ENCODE peak calls at places on chromosomes 11 and 22, in nine cellular contexts. O is C1 segment of cervical spinal cord; F is fibroblast of mammary gland; T is smooth muscle cell of the brain vasculature; N is spleen; D is HTR-8/SVneo; C is left colon; G is amygdala; W is CD8-positive, alpha-beta T cell. Q is an unnamed sample.

GRCh38 chr11:73889019-73889418 is 12.2 kb downstream of the PAAF1 start:
- DNase-seq in O (no peak), F (peak), T (no peak), N (no peak), D (no peak), C (no peak), G (no peak), W (no peak), Q (no peak)

GRCh38 chr11:10828407-10828806 is 19.7 kb upstream of the EIF4G2 start:
- DNase-seq in O (no peak), F (no peak), T (no peak), N (no peak), D (no peak), C (no peak), G (no peak), W (no peak), Q (no peak)

GRCh38 chr11:10233581-10233980 is 60.4 kb downstream of the SBF2 start:
- DNase-seq in O (no peak), F (peak), T (no peak), N (no peak), D (peak), C (no peak), G (no peak), W (no peak), Q (no peak)

GRCh38 chr11:77821349-77821851 is 456 bp downstream of the AAMDC start:
- DNase-seq in O (peak), F (peak), T (no peak), N (peak), D (peak), C (peak), G (no peak), W (no peak), Q (peak)

GRCh38 chr11:8809605-8810272 is 101.2 kb upstream of the AKIP1 start:
- DNase-seq in O (peak), F (no peak), T (no peak), N (no peak), D (no peak), C (no peak), G (no peak), W (no peak), Q (no peak)

GRCh38 chr11:132245558-132246385 is 875.4 kb downstream of the NTM start:
- DNase-seq in O (peak), F (no peak), T (no peak), N (no peak), D (no peak), C (no peak), G (no peak), W (no peak), Q (no peak)

GRCh38 chr11:11786771-11787170 is 55.0 kb upstream of the USP47 start:
- DNase-seq in O (no peak), F (peak), T (no peak), N (no peak), D (peak), C (no peak), G (no peak), W (no peak), Q (no peak)

GRCh38 chr22:50526849-50527801 is 1.7 kb upstream of the SCO2 start:
- DNase-seq in O (no peak), F (peak), T (no peak), N (peak), D (no peak), C (peak), G (no peak), W (peak), Q (no peak)

GRCh38 chr22:42233879-42234278 is 36.6 kb downstream of the TCF20 start:
- DNase-seq in O (no peak), F (no peak), T (no peak), N (no peak), D (no peak), C (no peak), G (no peak), W (no peak), Q (no peak)

GRCh38 chr11:19241260-19242183 is 777 bp upstream of the E2F8 start:
- DNase-seq in O (no peak), F (no peak), T (no peak), N (peak), D (peak), C (peak), G (no peak), W (peak), Q (peak)

GRCh38 chr22:28930357-28931007 is 47.1 kb downstream of the ZNRF3 start:
- DNase-seq in O (no peak), F (no peak), T (no peak), N (no peak), D (no peak), C (no peak), G (no peak), W (no peak), Q (no peak)

GRCh38 chr11:8870461-8871282 is 40.3 kb upstream of the AKIP1 start:
- DNase-seq in O (peak), F (peak), T (no peak), N (peak), D (peak), C (peak), G (peak), W (no peak), Q (no peak)

GRCh38 chr11:1574256-1575242 is 2.5 kb upstream of the DUSP8 start:
- DNase-seq in O (peak), F (peak), T (no peak), N (peak), D (peak), C (peak), G (no peak), W (peak), Q (peak)

GRCh38 chr22:17120281-17120680 is 879 bp downstream of the TMEM121B start:
- DNase-seq in O (no peak), F (peak), T (no peak), N (peak), D (peak), C (peak), G (no peak), W (peak), Q (peak)

GRCh38 chr11:131038597-131038996 is 122.3 kb upstream of the SNX19 start:
- DNase-seq in O (no peak), F (peak), T (no peak), N (no peak), D (peak), C (no peak), G (no peak), W (no peak), Q (no peak)

GRCh38 chr11:69257838-69258658 is 35.9 kb upstream of the MYEOV start:
- DNase-seq in O (no peak), F (no peak), T (no peak), N (peak), D (no peak), C (no peak), G (no peak), W (no peak), Q (no peak)

GRCh38 chr22:44587004-44587793 is 89.2 kb upstream of the RTL6 start:
- DNase-seq in O (no peak), F (no peak), T (no peak), N (peak), D (no peak), C (peak), G (no peak), W (no peak), Q (no peak)

GRCh38 chr11:118353084-118353710 is 6.2 kb upstream of the UBE4A start:
- DNase-seq in O (no peak), F (peak), T (peak), N (no peak), D (no peak), C (no peak), G (no peak), W (no peak), Q (no peak)

GRCh38 chr11:64598106-64598796 is 7.2 kb downstream of the SLC22A12 start:
- DNase-seq in O (no peak), F (no peak), T (no peak), N (peak), D (no peak), C (no peak), G (no peak), W (no peak), Q (no peak)

GRCh38 chr11:69916806-69917387 is 97.7 kb upstream of the FGF3 start:
- DNase-seq in O (no peak), F (no peak), T (no peak), N (no peak), D (no peak), C (no peak), G (no peak), W (no peak), Q (no peak)

GRCh38 chr11:3859373-3859881 is 4.0 kb downstream of the STIM1 start:
- DNase-seq in O (no peak), F (no peak), T (no peak), N (peak), D (no peak), C (peak), G (no peak), W (no peak), Q (no peak)

GRCh38 chr11:126751242-126751641 is 249.3 kb downstream of the KIRREL3 start:
- DNase-seq in O (no peak), F (no peak), T (no peak), N (no peak), D (no peak), C (no peak), G (no peak), W (no peak), Q (no peak)

GRCh38 chr11:70650075-70650909 is 252.0 kb downstream of the CTTN start:
- DNase-seq in O (peak), F (peak), T (peak), N (no peak), D (peak), C (peak), G (no peak), W (peak), Q (peak)

GRCh38 chr11:13140873-13141655 is 131.9 kb downstream of the RASSF10 start:
- DNase-seq in O (no peak), F (no peak), T (no peak), N (no peak), D (no peak), C (peak), G (no peak), W (no peak), Q (no peak)

GRCh38 chr11:120230433-120231071 is 9.4 kb upstream of the POU2F3 start:
- DNase-seq in O (no peak), F (no peak), T (no peak), N (no peak), D (no peak), C (no peak), G (no peak), W (no peak), Q (no peak)

Q was measured in activated T-helper 1 cell treated with anti-CD3 and anti-CD28 coated beads, Interleukin-12 subunit alpha, Interleukin-12 subunit beta, Interleukin-2, Interleukin-4 antibody, amounts not matched to agents 30 ng/mL and 10 ng/mL and 1 ng/mL, durations not matched to agents 14 hours and 24 hours and 36 hours.